ENCODE peak calls at places on chromosomes 4 and X, in eight cellular contexts. F is lung, Z is tibial nerve, L is SK-N-SH, X is kidney, Q is neural progenitor cell, N is uterus, V is A549. M is an unnamed sample.
A peak's percentile ranks its signal among the peaks of the same experiment; 100 is the strongest.

GRCh38 chr4:54904953-54905352 is 220.4 kb downstream of the KDR start:
- DNase-seq in F (no peak), Z (no peak), L (no peak), X (no peak), Q (no peak), N (no peak), V (no peak), M (no peak)

GRCh38 chr4:100372432-100372831 is 145.4 kb downstream of the EMCN start:
- DNase-seq in F (no peak), Z (no peak), L (peak; percentile 3), X (no peak), Q (peak; percentile 50), N (no peak), V (peak; percentile 4), M (no peak)

GRCh38 chr4:173880897-173881296 is 350.9 kb upstream of the HAND2 start:
- DNase-seq in F (no peak), Z (no peak), L (no peak), X (no peak), Q (no peak), N (no peak), V (no peak), M (no peak)

GRCh38 chrX:103663921-103664320 is 22.6 kb downstream of the MORF4L2 start:
- DNase-seq in F (no peak), Z (no peak), L (no peak), X (no peak), Q (peak; percentile 68), N (no peak), V (no peak), M (no peak)

GRCh38 chrX:13855689-13856425 is 39.0 kb upstream of the GPM6B start:
- DNase-seq in F (no peak), Z (no peak), L (no peak), X (no peak), Q (no peak), N (no peak), V (no peak), M (no peak)

GRCh38 chr4:81421346-81422218 is 50.1 kb downstream of the RASGEF1B start:
- DNase-seq in F (peak; percentile 47), Z (peak; percentile 38), L (no peak), X (no peak), Q (peak; percentile 21), N (no peak), V (no peak), M (no peak)

GRCh38 chr4:182478475-182478874 is 235.3 kb downstream of the TENM3 start:
- DNase-seq in F (no peak), Z (no peak), L (peak; percentile 51), X (no peak), Q (peak; percentile 76), N (no peak), V (peak; percentile 13), M (no peak)

GRCh38 chr4:55468724-55469123 is 73.0 kb downstream of the TMEM165 start:
- DNase-seq in F (no peak), Z (no peak), L (no peak), X (no peak), Q (no peak), N (no peak), V (peak; percentile 35), M (no peak)

GRCh38 chrX:43557792-43558191 is 98.3 kb upstream of the MAOA start:
- DNase-seq in F (peak; percentile 53), Z (peak; percentile 66), L (peak; percentile 39), X (no peak), Q (peak; percentile 74), N (peak; percentile 27), V (peak; percentile 68), M (peak; percentile 71)

GRCh38 chr4:159175989-159176375 is 73.1 kb downstream of the RAPGEF2 start:
- DNase-seq in F (no peak), Z (no peak), L (no peak), X (no peak), Q (no peak), N (no peak), V (no peak), M (no peak)

GRCh38 chr4:7757501-7758443 is 181.9 kb downstream of the AFAP1 start:
- DNase-seq in F (no peak), Z (peak; percentile 48), L (no peak), X (peak; percentile 89), Q (peak; percentile 66), N (peak; percentile 65), V (no peak), M (no peak)

DNA sequence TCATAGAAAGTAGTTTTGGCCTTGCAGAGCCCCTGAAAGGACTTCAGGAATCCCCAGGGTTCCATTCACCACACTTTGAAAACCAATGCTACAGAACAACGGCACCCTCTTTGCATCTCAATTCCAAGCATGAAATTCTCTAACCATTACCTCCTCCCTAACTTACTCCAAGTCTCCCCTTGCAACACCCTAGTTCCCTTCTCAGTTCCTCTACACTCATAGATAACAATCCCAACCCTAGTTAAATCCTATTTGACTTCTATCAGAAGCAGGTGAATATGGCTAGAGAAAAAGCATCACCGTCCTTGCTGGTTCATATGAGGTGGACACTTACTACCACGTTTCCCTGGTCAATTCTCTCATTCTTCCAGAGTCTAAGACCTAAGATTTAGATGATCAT is 2.4 kb downstream of the RCHY1 start:
- DNase-seq in F (no peak), Z (no peak), L (no peak), X (no peak), Q (no peak), N (no peak), V (no peak), M (no peak)
- H3K4me1 ChIP-seq in F (peaks cover 1% of the 10 kb centered on the region), Z (peaks cover 27% of the 10 kb centered on the region), L (peaks cover 7% of the 10 kb centered on the region), X (peaks cover 23% of the 10 kb centered on the region), Q (peaks cover 14% of the 10 kb centered on the region), N (no peaks in the 10 kb centered on the region), V (peaks cover 21% of the 10 kb centered on the region), M (peaks cover 59% of the 10 kb centered on the region)

DNA sequence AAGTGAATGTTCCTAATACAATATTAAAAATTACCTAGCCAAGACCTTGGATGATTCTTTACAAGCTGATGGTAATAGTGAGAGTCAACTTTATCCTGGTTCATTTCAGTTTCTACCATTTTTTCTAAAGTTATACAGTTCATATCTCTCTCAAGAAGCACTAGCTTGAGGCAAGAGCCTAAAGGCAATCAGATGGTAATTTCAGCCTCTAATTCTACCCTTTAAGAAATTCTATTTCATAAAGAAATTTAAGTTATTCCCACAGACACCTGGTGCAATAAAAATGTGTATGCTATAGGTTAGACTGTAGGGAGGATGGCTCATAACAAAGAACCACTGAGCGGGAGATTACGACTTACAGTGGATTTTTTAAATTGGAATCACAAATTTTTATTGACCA is 984.2 kb upstream of the ADGRL3 start:
- DNase-seq in F (no peak), Z (no peak), L (no peak), X (no peak), Q (no peak), N (no peak), V (no peak), M (no peak)
- H3K9me3 ChIP-seq in F (no peaks in the 10 kb centered on the region), Z (no peaks in the 10 kb centered on the region), L (no peaks in the 10 kb centered on the region), X (no peaks in the 10 kb centered on the region), Q (no peaks in the 10 kb centered on the region), N (no peaks in the 10 kb centered on the region), V (no peaks in the 10 kb centered on the region), M (no peaks in the 10 kb centered on the region)

GRCh38 chrX:35625714-35626113 is 172.4 kb upstream of the MAGEB16 start:
- DNase-seq in F (no peak), Z (no peak), L (no peak), X (no peak), Q (no peak), N (no peak), V (no peak), M (no peak)
- H3K27ac ChIP-seq in F (no peak overlapping the region), Z (no peak overlapping the region), L (no peak overlapping the region), X (no peak overlapping the region), Q (no peak overlapping the region), N (no peak overlapping the region), V (no peak overlapping the region), M (no peak overlapping the region)

GRCh38 chr4:143524211-143524610 is 10.7 kb downstream of the SMARCA5 start:
- DNase-seq in F (no peak), Z (no peak), L (no peak), X (no peak), Q (no peak), N (no peak), V (no peak), M (no peak)
- H3K4me1 ChIP-seq in F (no peaks in the 10 kb centered on the region), Z (peaks cover 12% of the 10 kb centered on the region), L (peaks cover 5% of the 10 kb centered on the region), X (no peaks in the 10 kb centered on the region), Q (no peaks in the 10 kb centered on the region), N (peaks cover 5% of the 10 kb centered on the region), V (no peaks in the 10 kb centered on the region), M (peaks cover 7% of the 10 kb centered on the region)

GRCh38 chr4:24279911-24280375 is 304.4 kb downstream of the DHX15 start:
- DNase-seq in F (no peak), Z (no peak), L (no peak), X (no peak), Q (peak; percentile 5), N (no peak), V (no peak), M (no peak)

GRCh38 chr4:24285759-24286158 is 298.6 kb downstream of the DHX15 start:
- DNase-seq in F (no peak), Z (no peak), L (no peak), X (no peak), Q (no peak), N (no peak), V (no peak), M (no peak)

GRCh38 chr4:24279492-24279891 is 304.9 kb downstream of the DHX15 start:
- DNase-seq in F (no peak), Z (no peak), L (no peak), X (no peak), Q (no peak), N (no peak), V (no peak), M (no peak)

GRCh38 chr4:24278693-24279092 is 305.7 kb downstream of the DHX15 start:
- DNase-seq in F (no peak), Z (no peak), L (no peak), X (no peak), Q (no peak), N (no peak), V (no peak), M (no peak)

DNA sequence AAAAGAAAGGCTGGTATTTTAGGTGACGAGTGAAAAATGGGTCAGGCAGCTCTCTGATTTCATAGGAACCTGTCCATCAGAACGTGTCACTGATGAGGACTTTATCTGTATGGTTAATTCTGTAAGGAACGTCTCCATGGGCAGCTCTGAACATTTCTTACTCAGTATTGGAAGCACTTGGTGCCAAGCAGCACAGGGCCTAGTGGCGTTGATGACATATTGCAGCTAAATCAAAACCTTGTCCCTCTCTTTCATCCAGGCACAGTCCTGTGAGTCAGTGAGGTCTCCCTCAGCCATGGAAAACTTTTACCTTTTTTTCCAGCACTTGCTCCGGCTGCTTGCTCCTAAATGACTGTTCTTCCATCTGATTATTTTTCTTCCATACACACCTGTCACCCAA is 301.9 kb downstream of the DHX15 start:
- DNase-seq in F (no peak), Z (no peak), L (no peak), X (no peak), Q (no peak), N (no peak), V (no peak), M (no peak)
- H3K9me3 ChIP-seq in F (no peaks in the 10 kb centered on the region), Z (no peaks in the 10 kb centered on the region), L (no peaks in the 10 kb centered on the region), X (no peaks in the 10 kb centered on the region), Q (no peaks in the 10 kb centered on the region), N (no peaks in the 10 kb centered on the region), V (no peaks in the 10 kb centered on the region), M (no peaks in the 10 kb centered on the region)

GRCh38 chr4:63742882-63743281 is 666.4 kb downstream of the TECRL start:
- DNase-seq in F (no peak), Z (no peak), L (peak; percentile 11), X (no peak), Q (no peak), N (no peak), V (no peak), M (no peak)
- H3K27ac ChIP-seq in F (no peak overlapping the region), Z (no peak overlapping the region), L (peak overlapping the region; percentile 86), X (no peak overlapping the region), Q (no peak overlapping the region), N (no peak overlapping the region), V (no peak overlapping the region), M (no peak overlapping the region)

M was measured in CD8-positive, alpha-beta memory T cell.